ENCODE peak calls at places on chromosomes 2 and 18, in four cellular contexts. P is CD4-positive, CD25-positive, alpha-beta regulatory T cell; E is MM.1S; B is CD8-positive, alpha-beta T cell. S is an unnamed sample. For H3K4me1, the result is how much of the 10 kb centered on the place peaks cover.

GRCh38 chr2:156401863-156402262 is 34.3 kb upstream of the GPD2 start:
- DNase-seq in E (no peak), P (no peak), B (no peak), S (no peak)

GRCh38 chr2:199055336-199055735 is 402.4 kb downstream of the SATB2 start:
- DNase-seq in B (no peak), P (no peak), E (no peak), S (no peak)

GRCh38 chr2:172242968-172243367 is 140.3 kb upstream of the DLX2 start:
- DNase-seq in E (no peak), B (no peak), P (no peak), S (no peak)

GRCh38 chr18:49249523-49249922 is 210.9 kb downstream of the DYM start:
- DNase-seq in E (no peak), P (no peak), B (no peak), S (no peak)

GRCh38 chr2:109385506-109385905 is 228.3 kb downstream of the SEPTIN10 start:
- DNase-seq in B (no peak), E (no peak), P (no peak), S (no peak)

GRCh38 chr2:222305510-222306392 is 7.0 kb upstream of the PAX3 start:
- DNase-seq in E (no peak), P (no peak), B (no peak), S (no peak)

GRCh38 chr2:202479090-202479489 is 103.0 kb downstream of the BMPR2 start:
- DNase-seq in E (no peak), P (no peak), B (no peak), S (no peak)

GRCh38 chr2:188884051-188884450 is 90.1 kb upstream of the COL3A1 start:
- DNase-seq in P (no peak), E (no peak), B (no peak), S (no peak)

GRCh38 chr2:28348149-28348567 is 44.5 kb upstream of the FOSL2 start:
- DNase-seq in B (peak), P (peak), E (no peak), S (no peak)

GRCh38 chr2:140442319-140442718 is 1662.1 kb upstream of the NXPH2 start:
- DNase-seq in B (no peak), E (no peak), P (no peak), S (no peak)

GRCh38 chr2:235663877-235664276 is 170.0 kb downstream of the AGAP1 start:
- DNase-seq in P (no peak), E (no peak), B (no peak), S (no peak)

GRCh38 chr2:207254526-207255464 is 89.0 kb upstream of the KLF7 start:
- DNase-seq in P (no peak), B (no peak), E (no peak), S (no peak)

GRCh38 chr2:152537252-152537651 is 180.0 kb downstream of the PRPF40A start:
- DNase-seq in E (no peak), P (no peak), B (no peak), S (no peak)

GRCh38 chr2:25894135-25894830 is 16.0 kb upstream of the ASXL2 start:
- DNase-seq in B (no peak), P (no peak), E (no peak), S (peak)

GRCh38 chr2:102063948-102064678 is 72.4 kb downstream of the IL1R2 start:
- DNase-seq in P (no peak), B (no peak), E (no peak), S (peak)

GRCh38 chr2:182610231-182610630 is 105.8 kb upstream of the DNAJC10 start:
- DNase-seq in B (no peak), P (no peak), E (no peak), S (no peak)

GRCh38 chr2:38626326-38627031 is 23.8 kb upstream of the HNRNPLL start:
- DNase-seq in B (peak), E (no peak), P (peak), S (no peak)

GRCh38 chr2:95329891-95330822 is 33.0 kb downstream of the KCNIP3 start:
- DNase-seq in E (no peak), P (no peak), B (no peak), S (peak)

GRCh38 chr2:205686231-205687017 is 4.1 kb downstream of the NRP2 start:
- DNase-seq in E (no peak), B (no peak), P (no peak), S (no peak)

GRCh38 chr2:181025004-181025403 is 44.6 kb downstream of the UBE2E3 start:
- DNase-seq in E (no peak), B (no peak), P (no peak), S (no peak)

GRCh38 chr2:11777886-11778415 is 31.5 kb downstream of the LPIN1 start:
- DNase-seq in B (no peak), P (no peak), E (no peak), S (no peak)

GRCh38 chr2:68124321-68124720 is 33.4 kb upstream of the PNO1 start:
- DNase-seq in P (no peak), E (no peak), B (no peak), S (no peak)

DNA sequence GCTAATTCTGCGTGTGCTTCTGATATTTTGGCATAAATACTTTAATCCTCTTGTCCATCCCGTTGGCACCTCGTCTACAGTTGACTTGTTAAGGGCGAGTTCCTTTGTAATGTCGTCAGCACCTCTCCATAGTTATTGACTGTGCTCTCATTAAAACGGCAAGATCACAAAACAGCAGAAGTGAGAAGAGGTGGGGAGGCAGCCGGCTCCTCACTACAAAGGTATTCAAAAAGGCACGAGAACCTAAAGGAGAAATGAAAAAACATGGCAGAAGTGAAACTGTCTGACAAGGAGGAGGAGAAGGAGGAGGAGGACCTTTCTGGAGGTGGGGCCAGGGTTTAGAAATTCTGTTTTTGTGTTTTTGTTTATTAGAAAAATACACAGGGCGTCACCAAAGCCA is 235.6 kb downstream of the BCL11A start:
- DNase-seq in B (no peak), E (peak), P (no peak), S (no peak)
- H3K4me1 ChIP-seq in B (under half), E (under half), P (under half), S (under half)

GRCh38 chr2:70123829-70124117 is 36.5 kb downstream of the PCBP1 start:
- DNase-seq in B (no peak), P (no peak), E (no peak), S (no peak)

GRCh38 chr2:70123051-70123828 is 36.0 kb downstream of the PCBP1 start:
- DNase-seq in B (no peak), P (no peak), E (no peak), S (peak)

GRCh38 chr2:70118798-70119454 is 31.6 kb downstream of the PCBP1 start:
- DNase-seq in B (no peak), P (no peak), E (peak), S (no peak)

GRCh38 chr2:70122470-70122869 is 35.2 kb downstream of the PCBP1 start:
- DNase-seq in P (no peak), E (no peak), B (no peak), S (no peak)

GRCh38 chr2:70121627-70122372 is 34.5 kb downstream of the PCBP1 start:
- DNase-seq in E (no peak), P (no peak), B (no peak), S (no peak)
- H3K4me1 ChIP-seq in E (under half), P (under half), B (under half), S (under half)

GRCh38 chr2:86285981-86286380 is 51.4 kb downstream of the REEP1 start:
- DNase-seq in E (no peak), B (no peak), P (no peak), S (no peak)

GRCh38 chr2:86286518-86286917 is 50.9 kb downstream of the REEP1 start:
- DNase-seq in B (no peak), E (peak), P (no peak), S (no peak)

GRCh38 chr2:86284401-86284841 is 53.0 kb downstream of the REEP1 start:
- DNase-seq in B (no peak), P (no peak), E (no peak), S (peak)

GRCh38 chr2:86283461-86284030 is 53.9 kb downstream of the REEP1 start:
- DNase-seq in E (no peak), B (no peak), P (no peak), S (no peak)

DNA sequence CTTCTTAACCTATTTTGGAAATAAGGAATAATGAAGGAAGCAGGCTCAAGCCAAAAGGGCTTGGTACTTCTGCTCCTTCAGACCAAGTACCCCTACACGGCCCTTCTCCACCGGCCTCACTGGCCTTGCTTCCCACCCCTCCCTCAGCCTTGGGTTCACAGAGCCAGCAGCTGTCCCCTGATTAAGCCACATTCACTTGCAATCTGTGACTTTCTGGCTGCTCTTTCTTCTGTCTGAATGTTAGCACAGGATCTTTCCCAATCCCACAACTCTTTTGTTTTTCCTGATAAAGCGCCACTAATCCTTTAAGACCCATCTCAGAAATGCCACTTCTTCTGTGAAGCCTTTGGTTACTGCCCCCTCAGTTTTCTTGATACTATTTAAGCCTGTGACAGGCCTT is 52.4 kb downstream of the REEP1 start:
- DNase-seq in E (no peak), B (no peak), P (no peak), S (no peak)
- H3K4me1 ChIP-seq in E (under half), B (under half), P (under half), S (half or more)

GRCh38 chr2:54741250-54741649 is 17.8 kb downstream of the EML6 start:
- DNase-seq in P (no peak), B (no peak), E (no peak), S (no peak)
- H3K4me1 ChIP-seq in P (under half), B (under half), E (under half), S (under half)

DNA sequence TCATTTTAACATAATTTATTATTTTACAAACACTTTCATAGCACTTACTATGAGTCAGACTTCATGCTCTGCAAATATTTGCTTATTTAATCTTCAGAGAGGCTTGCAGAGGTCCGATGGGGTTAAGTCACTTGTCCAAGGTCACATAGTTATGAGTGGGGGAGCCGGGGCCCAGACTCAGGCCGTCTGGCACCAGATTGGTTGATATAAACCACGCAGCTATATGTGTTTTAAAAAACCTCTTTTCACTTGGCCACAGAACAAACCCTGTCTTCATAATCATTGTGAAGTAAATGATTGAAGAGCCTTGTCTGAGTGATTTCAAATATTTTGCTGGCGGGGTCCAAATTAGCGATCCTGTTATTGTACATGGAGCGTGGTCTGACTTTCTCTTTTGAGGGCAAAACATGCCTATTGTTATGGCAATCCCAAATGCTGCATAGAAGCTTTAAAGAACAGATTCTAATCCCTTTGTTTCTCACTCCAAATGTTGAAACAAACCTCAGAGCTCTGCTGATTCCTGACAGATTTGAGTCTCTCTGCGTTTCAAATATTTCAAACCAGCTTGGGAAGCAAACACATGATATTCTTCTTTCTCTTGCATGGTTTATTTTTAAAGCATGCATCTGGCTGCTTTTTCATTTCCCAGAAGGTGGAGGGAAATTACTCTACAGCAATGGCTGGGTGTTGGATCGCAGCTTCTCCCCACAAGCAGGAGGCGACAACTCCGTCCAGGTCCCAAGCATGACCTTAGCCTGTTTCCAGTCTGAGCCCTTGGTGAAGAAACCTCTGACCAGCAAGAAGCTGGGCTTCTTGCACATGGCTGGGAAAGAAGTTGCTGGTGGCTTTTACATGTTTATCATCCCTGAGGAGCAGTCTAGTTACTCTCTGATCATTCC is 142.4 kb downstream of the DDX1 start:
- DNase-seq in E (no peak), P (no peak), B (no peak), S (no peak)
- H3K4me1 ChIP-seq in E (under half), P (under half), B (under half), S (half or more)

S was measured in heart right ventricle.